ENCODE peak calls at places on chromosomes 11 and 22, in four cellular contexts. S, P, C and Z are unnamed samples.

GRCh38 chr11:82999232-82999631 is 72.5 kb downstream of the RAB30 start:
- DNase-seq in C (no peak), S (no peak), P (no peak), Z (no peak)

GRCh38 chr11:132037467-132037862 is 667.0 kb downstream of the NTM start:
- DNase-seq in C (no peak), P (no peak), S (no peak), Z (no peak)

GRCh38 chr11:47589103-47589502 is 2.6 kb downstream of the FAM180B start:
- DNase-seq in P (no peak), C (no peak), S (no peak), Z (no peak)

GRCh38 chr22:44080936-44081853 is 57.1 kb downstream of the PARVB start:
- DNase-seq in S (peak; percentile 80), P (peak; percentile 38), C (peak; percentile 66), Z (peak; percentile 66)

GRCh38 chr11:11309906-11310305 is 43.1 kb downstream of the CSNK2A3 start:
- DNase-seq in S (no peak), P (no peak), C (no peak), Z (no peak)

GRCh38 chr11:44913502-44913901 is 37.2 kb downstream of the TP53I11 start:
- DNase-seq in C (no peak), S (no peak), P (no peak), Z (no peak)

GRCh38 chr11:70078796-70079616 is 889 bp downstream of the ANO1 start:
- DNase-seq in S (no peak), P (no peak), C (no peak), Z (no peak)

GRCh38 chr11:75500742-75501141 is 25.0 kb downstream of the GDPD5 start:
- DNase-seq in C (no peak), P (no peak), S (no peak), Z (no peak)

GRCh38 chr11:120238968-120239620 is 846 bp upstream of the POU2F3 start:
- DNase-seq in P (no peak), S (no peak), C (no peak), Z (no peak)

GRCh38 chr22:40240160-40240559 is 62.4 kb downstream of the TNRC6B start:
- DNase-seq in S (no peak), C (no peak), P (no peak), Z (no peak)

GRCh38 chr22:46183733-46184132 is 33.4 kb downstream of the PPARA start:
- DNase-seq in P (no peak), C (no peak), S (no peak), Z (no peak)

GRCh38 chr11:16114978-16115871 is 241.1 kb downstream of the SOX6 start:
- DNase-seq in P (no peak), C (no peak), S (no peak), Z (no peak)

GRCh38 chr11:119100960-119101349 is 698 bp downstream of the DPAGT1 start:
- DNase-seq in S (no peak), P (no peak), C (no peak), Z (no peak)

GRCh38 chr22:26679003-26679629 is 21.7 kb downstream of the MIAT start:
- DNase-seq in S (peak; percentile 86), P (peak; percentile 29), C (peak; percentile 78), Z (peak; percentile 77)

GRCh38 chr11:11782532-11783110 is 59.2 kb upstream of the USP47 start:
- DNase-seq in S (no peak), C (peak; percentile 34), P (no peak), Z (no peak)

GRCh38 chr11:35347921-35348331 is 71.4 kb downstream of the SLC1A2 start:
- DNase-seq in P (no peak), C (no peak), S (no peak), Z (peak; percentile 75)

GRCh38 chr11:69306821-69307220 is 12.9 kb downstream of the MYEOV start:
- DNase-seq in C (no peak), P (no peak), S (no peak), Z (no peak)

GRCh38 chr11:71507102-71507501 is 20.0 kb upstream of the KRTAP5-7 start:
- DNase-seq in S (no peak), C (no peak), P (no peak), Z (no peak)

GRCh38 chr11:134583397-134583990 is 171.5 kb upstream of the B3GAT1 start:
- DNase-seq in S (no peak), P (no peak), C (no peak), Z (no peak)

GRCh38 chr11:66904981-66905521 is 48.2 kb downstream of the LRFN4 start:
- DNase-seq in S (no peak), P (no peak), C (no peak), Z (no peak)

GRCh38 chr22:44154431-44154942 is 26.2 kb upstream of the PARVG start:
- DNase-seq in P (no peak), S (no peak), C (no peak), Z (peak; percentile 61)

GRCh38 chr22:23772315-23773246 is at the start of gene MMP11:
- DNase-seq in C (peak; percentile 81), P (no peak), S (no peak), Z (no peak)

GRCh38 chr22:41334951-41335635 is 33.8 kb downstream of the ZC3H7B start:
- DNase-seq in P (no peak), C (no peak), S (no peak), Z (no peak)

GRCh38 chr11:12433571-12434061 is 56.2 kb downstream of the PARVA start:
- DNase-seq in C (no peak), P (no peak), S (peak; percentile 80), Z (peak; percentile 94)

GRCh38 chr22:50261615-50262459 is at the start of gene MAPK12:
- DNase-seq in P (no peak), C (no peak), S (peak; percentile 28), Z (no peak)

GRCh38 chr22:24583221-24583971 is 9.5 kb downstream of the LRRC75B start:
- DNase-seq in S (peak; percentile 40), C (no peak), P (no peak), Z (peak; percentile 9)

GRCh38 chr11:36945384-36945783 is 347.3 kb upstream of the RAG2 start:
- DNase-seq in S (peak; percentile 17), P (no peak), C (no peak), Z (peak; percentile 0)

GRCh38 chr22:36475341-36475740 is 6.1 kb downstream of the TXN2 start:
- DNase-seq in C (no peak), P (no peak), S (no peak), Z (no peak)

GRCh38 chr11:60763692-60764369 is 7.2 kb downstream of the MS4A15 start:
- DNase-seq in C (no peak), S (no peak), P (no peak), Z (no peak)
- TF ChIP-seq CTCF in C (no peak), S (no peak), P (no peak), Z (no peak)

GRCh38 chr22:17155941-17156340 is 3.1 kb downstream of the HDHD5 start:
- DNase-seq in P (no peak), C (no peak), S (no peak), Z (no peak)

GRCh38 chr22:17158568-17159503 is at the start of gene HDHD5:
- DNase-seq in C (peak; percentile 93), S (peak; percentile 87), P (peak; percentile 68), Z (peak; percentile 89)

GRCh38 chr22:17158176-17158567 is 905 bp downstream of the HDHD5 start:
- DNase-seq in P (no peak), C (no peak), S (no peak), Z (no peak)

GRCh38 chr22:17159504-17159951 is 451 bp upstream of the HDHD5 start:
- DNase-seq in C (peak; percentile 69), P (peak; percentile 8), S (peak; percentile 38), Z (peak; percentile 56)

DNA sequence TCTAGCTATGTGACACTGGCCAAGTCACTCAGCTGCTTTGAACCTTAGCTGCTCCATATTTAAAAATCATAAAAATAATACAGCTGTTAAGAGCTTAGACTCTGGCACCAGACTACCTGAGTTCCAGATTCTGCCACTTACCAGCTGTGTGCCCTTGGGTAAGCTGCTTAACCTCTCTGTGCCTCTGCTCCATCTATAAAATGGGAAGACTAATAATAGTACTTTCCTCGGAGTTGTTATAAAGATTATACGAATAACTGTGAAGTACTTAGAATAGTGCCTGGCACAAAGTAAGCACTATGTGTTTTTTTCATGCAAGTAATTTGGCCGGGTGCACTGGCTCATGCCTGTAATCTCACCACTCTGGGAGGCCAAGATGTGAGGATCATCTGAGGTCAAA is 1.4 kb downstream of the HDHD5 start:
- DNase-seq in S (no peak), P (no peak), C (no peak), Z (no peak)
- H3K4me3 ChIP-seq in S (no peak overlapping the region), P (peak overlapping the region; percentile 81), C (peak overlapping the region; percentile 74), Z (no peak overlapping the region)

DNA sequence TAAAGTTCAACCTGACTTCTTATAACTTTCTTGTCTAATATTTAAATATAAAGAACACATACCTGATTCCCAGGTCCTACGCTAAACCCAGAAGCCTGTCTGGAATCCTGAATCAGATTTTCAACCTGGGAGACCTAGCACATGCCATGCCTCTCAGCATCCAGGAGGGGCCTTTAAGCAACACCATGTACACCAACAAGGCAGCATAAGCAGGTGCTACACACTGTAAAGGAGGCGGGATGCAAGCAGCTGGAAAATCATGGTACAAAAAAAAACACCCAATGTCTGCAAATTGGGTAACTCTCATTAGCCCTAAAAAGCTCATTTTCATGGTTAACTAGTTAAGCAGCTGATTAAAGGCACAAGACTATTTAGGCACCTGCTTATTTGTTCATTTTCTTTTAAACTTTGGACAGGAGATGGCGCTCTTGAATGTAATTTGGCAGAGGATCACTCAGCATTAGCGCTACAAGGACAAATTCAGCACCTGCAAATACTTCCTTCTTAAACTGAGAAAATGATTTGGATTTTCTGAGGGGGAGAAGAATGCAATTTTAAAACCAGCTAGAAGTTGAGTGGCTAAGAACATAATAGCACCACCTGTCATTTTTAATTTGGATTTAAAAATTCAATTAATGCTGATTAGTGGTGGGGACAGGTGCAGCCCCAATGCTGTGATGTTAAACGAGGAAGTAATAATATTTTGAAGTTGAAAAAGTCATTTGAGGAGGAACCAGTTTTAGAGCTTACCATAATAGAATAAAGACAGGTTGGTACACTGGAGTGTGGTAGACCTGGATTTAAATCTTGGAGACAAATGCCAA is 104.0 kb downstream of the FAR1 start:
- DNase-seq in S (peak; percentile 80), C (peak; percentile 32), P (no peak), Z (peak; percentile 70)
- TF ChIP-seq CTCF in S (peak; percentile 39), C (peak; percentile 36), P (peak; percentile 4), Z (peak; percentile 26)

DNA sequence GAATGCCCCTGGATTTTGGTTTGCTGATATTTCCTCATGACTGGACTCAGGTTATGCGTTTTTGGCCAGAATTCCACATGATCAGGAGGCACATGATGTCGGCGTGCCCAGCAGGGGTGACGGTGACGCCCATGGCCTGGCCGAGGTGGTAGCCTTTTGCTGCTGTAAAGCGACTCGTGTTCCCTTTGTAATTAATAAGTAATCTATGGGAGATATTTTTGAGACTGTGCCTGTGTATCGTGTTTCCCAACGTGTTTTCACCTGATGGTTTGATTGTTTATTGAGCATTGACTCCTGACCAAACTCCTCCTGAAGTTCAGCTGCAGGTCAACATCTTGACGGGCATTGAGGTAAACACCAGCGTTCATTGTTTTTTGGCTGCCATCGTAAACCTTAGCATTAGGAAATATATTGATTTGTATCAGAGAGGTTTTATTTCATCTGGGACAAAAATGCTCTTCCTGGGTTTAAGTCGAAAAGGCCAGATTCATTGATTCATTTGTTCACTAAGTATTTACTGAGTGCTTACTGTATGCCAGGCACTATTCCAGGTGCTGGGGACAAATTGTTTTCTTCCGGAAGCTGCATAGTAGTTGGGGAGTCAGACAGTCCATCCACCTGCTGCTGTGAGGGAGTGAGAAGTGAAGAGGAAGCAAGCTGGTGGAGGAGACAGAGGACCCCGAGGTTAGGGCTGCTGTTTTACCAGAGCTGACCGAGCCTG is 23.6 kb downstream of the DCPS start:
- DNase-seq in C (no peak), S (no peak), P (no peak), Z (no peak)
- H3K4me3 ChIP-seq in C (no peak overlapping the region), S (no peak overlapping the region), P (no peak overlapping the region), Z (no peak overlapping the region)